ENCODE peak calls at places on chromosome 17, in seven cellular contexts. J, U, V, K, Q, E and P are unnamed samples.
A peak's percentile ranks its signal among the peaks of the same experiment; 100 is the strongest.

GRCh38 chr17:7781467-7781866 is 52.5 kb upstream of the KDM6B start:
- DNase-seq in J (no peak), U (no peak), V (no peak), K (no peak), Q (no peak), E (no peak), P (no peak)

GRCh38 chr17:12959441-12959840 is 58.4 kb downstream of the ELAC2 start:
- DNase-seq in J (no peak), U (peak; percentile 34), V (no peak), K (no peak), Q (no peak), E (no peak), P (no peak)

GRCh38 chr17:9239260-9239820 is 218.0 kb downstream of the NTN1 start:
- DNase-seq in J (no peak), U (no peak), V (no peak), K (peak; percentile 78), Q (no peak), E (no peak), P (no peak)

GRCh38 chr17:22695228-22695619 is 1002.9 kb downstream of the KCNJ18 start:
- DNase-seq in J (no peak), U (no peak), V (no peak), K (no peak), Q (no peak), E (no peak), P (peak; percentile 83)

GRCh38 chr17:33112763-33113162 is 121.1 kb downstream of the SPACA3 start:
- DNase-seq in J (no peak), U (peak; percentile 94), V (no peak), K (no peak), Q (peak; percentile 97), E (peak; percentile 23), P (no peak)

GRCh38 chr17:44772308-44773024 is 13.7 kb downstream of the ADAM11 start:
- DNase-seq in J (no peak), U (no peak), V (no peak), K (no peak), Q (no peak), E (no peak), P (no peak)

GRCh38 chr17:67258836-67259468 is 14.0 kb upstream of the HELZ start:
- DNase-seq in J (no peak), U (no peak), V (no peak), K (no peak), Q (no peak), E (no peak), P (no peak)

GRCh38 chr17:80782536-80783427 is 208.9 kb upstream of the CHMP6 start:
- DNase-seq in J (no peak), U (no peak), V (no peak), K (no peak), Q (peak; percentile 46), E (no peak), P (no peak)

GRCh38 chr17:45742251-45742650 is 41.9 kb upstream of the CRHR1 start:
- DNase-seq in J (no peak), U (no peak), V (no peak), K (no peak), Q (no peak), E (no peak), P (no peak)

GRCh38 chr17:20187049-20187448 is 177.9 kb downstream of the SPECC1 start:
- DNase-seq in J (no peak), U (no peak), V (no peak), K (no peak), Q (no peak), E (no peak), P (no peak)

GRCh38 chr17:55795098-55795497 is 44.2 kb downstream of the PCTP start:
- DNase-seq in J (no peak), U (no peak), V (no peak), K (no peak), Q (no peak), E (no peak), P (no peak)

GRCh38 chr17:75524971-75525805 is at the start of gene LLGL2:
- DNase-seq in J (peak; percentile 80), U (peak; percentile 73), V (peak; percentile 80), K (peak; percentile 96), Q (peak; percentile 83), E (peak; percentile 70), P (no peak)
- TF ChIP-seq CTCF in J (no peak), U (peak; percentile 76), V (no peak), K (peak; percentile 55), Q (peak; percentile 69), E (peak; percentile 27), P (peak; percentile 50)

GRCh38 chr17:6712058-6712853 is 913 bp downstream of the SLC13A5 start:
- DNase-seq in J (peak; percentile 64), U (peak; percentile 78), V (peak; percentile 44), K (no peak), Q (peak; percentile 54), E (no peak), P (peak; percentile 81)

GRCh38 chr17:6713918-6714271 is 726 bp upstream of the SLC13A5 start:
- DNase-seq in J (no peak), U (no peak), V (peak; percentile 55), K (no peak), Q (no peak), E (no peak), P (peak; percentile 83)

GRCh38 chr17:6714315-6714874 is 1.2 kb upstream of the SLC13A5 start:
- DNase-seq in J (no peak), U (no peak), V (no peak), K (no peak), Q (peak; percentile 13), E (no peak), P (peak; percentile 57)

GRCh38 chr17:6712854-6713129 is 377 bp downstream of the SLC13A5 start:
- DNase-seq in J (no peak), U (no peak), V (no peak), K (no peak), Q (no peak), E (no peak), P (no peak)

DNA sequence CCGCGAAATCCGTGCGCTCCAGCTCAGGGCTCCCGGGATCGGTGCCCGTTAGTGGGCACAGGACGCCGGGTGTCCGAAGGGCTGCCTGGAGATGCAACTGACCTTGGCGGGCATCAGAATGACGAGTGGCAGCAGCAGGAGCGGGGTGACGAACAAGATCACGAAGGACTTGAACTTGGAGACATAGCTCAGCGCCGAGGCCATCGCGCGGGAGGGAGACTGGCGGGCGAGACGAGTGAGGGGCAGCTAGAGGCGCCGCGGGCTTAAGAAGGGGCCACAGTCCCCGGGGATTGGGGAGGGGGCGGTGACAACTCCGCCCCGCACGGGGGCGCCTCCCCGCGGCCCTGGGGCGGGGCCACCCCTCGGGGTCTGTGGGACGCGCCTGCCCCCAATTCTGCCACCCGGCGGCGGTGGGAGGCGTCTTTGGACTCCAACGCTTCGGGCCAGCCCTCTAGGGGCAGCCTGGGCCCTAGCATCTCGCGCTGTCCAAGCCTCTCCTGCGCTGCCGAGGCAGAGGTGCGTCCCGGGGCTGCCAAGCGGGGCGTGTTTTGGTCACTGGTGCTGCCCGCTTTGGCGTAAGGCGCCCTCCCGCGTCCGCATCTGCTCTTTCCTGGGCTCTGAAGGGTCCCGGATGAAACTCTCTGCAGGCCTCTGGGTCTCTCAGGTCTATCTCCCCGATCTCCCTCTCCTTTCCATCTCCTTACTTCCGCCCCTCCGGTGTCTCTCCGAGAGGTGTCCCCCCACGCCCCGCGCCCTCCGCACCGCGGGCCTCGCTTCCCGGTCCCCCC is at the start of gene SLC13A5:
- DNase-seq in J (no peak), U (peak; percentile 4), V (peak; percentile 82), K (no peak), Q (peak; percentile 80), E (peak; percentile 36), P (peak; percentile 83)
- TF ChIP-seq CTCF in J (no peak), U (peak; percentile 34), V (peak; percentile 50), K (no peak), Q (peak; percentile 60), E (peak; percentile 23), P (peak; percentile 24)

GRCh38 chr17:37714897-37715296 is 30.0 kb downstream of the HNF1B start:
- DNase-seq in J (no peak), U (peak; percentile 66), V (no peak), K (no peak), Q (peak; percentile 85), E (no peak), P (no peak)
- TF ChIP-seq CTCF in J (no peak), U (peak; percentile 42), V (no peak), K (no peak), Q (peak; percentile 47), E (no peak), P (peak; percentile 41)

GRCh38 chr17:30716461-30717289 is 107.8 kb downstream of the CRLF3 start:
- DNase-seq in J (no peak), U (no peak), V (no peak), K (peak; percentile 56), Q (peak; percentile 69), E (peak; percentile 7), P (no peak)
- TF ChIP-seq CTCF in J (no peak), U (no peak), V (no peak), K (no peak), Q (peak; percentile 46), E (no peak), P (peak; percentile 41)